ENCODE peak calls at places on chromosomes 12 and 14, in six cellular contexts. M, Z, F, B, G and Y are unnamed samples.
A peak's percentile ranks its signal among the peaks of the same experiment; 100 is the strongest.

GRCh38 chr14:73745571-73746539 is 31.7 kb upstream of the PNMA1 start:
- DNase-seq in G (no peak), Z (no peak), M (no peak), F (no peak), B (no peak), Y (no peak)

GRCh38 chr12:65756956-65757511 is 67.2 kb upstream of the HMGA2 start:
- DNase-seq in F (peak; percentile 6), B (no peak), Z (no peak), G (no peak), M (no peak), Y (no peak)

GRCh38 chr12:12714276-12715001 is 2.7 kb upstream of the CDKN1B start:
- DNase-seq in B (no peak), G (peak; percentile 59), F (peak; percentile 62), M (no peak), Z (no peak), Y (no peak)

GRCh38 chr14:99969673-99970322 is 95.4 kb upstream of the EVL start:
- DNase-seq in F (no peak), M (no peak), B (no peak), Z (no peak), G (no peak), Y (no peak)

GRCh38 chr12:20483776-20484175 is 115.4 kb downstream of the PDE3A start:
- DNase-seq in G (no peak), B (no peak), M (no peak), F (peak; percentile 51), Z (no peak), Y (no peak)

GRCh38 chr12:3523058-3523457 is 32.1 kb downstream of the PRMT8 start:
- DNase-seq in F (peak; percentile 10), B (no peak), M (no peak), G (no peak), Z (no peak), Y (no peak)

GRCh38 chr12:43337571-43338497 is 214.2 kb downstream of the ADAMTS20 start:
- DNase-seq in F (no peak), G (no peak), B (no peak), M (no peak), Z (no peak), Y (no peak)

GRCh38 chr12:104651812-104652211 is 195.1 kb downstream of the CHST11 start:
- DNase-seq in B (no peak), F (no peak), Z (no peak), G (no peak), M (no peak), Y (no peak)

GRCh38 chr14:105876158-105876557 is 349.8 kb downstream of the TMEM121 start:
- DNase-seq in G (no peak), B (no peak), M (no peak), F (no peak), Z (no peak), Y (no peak)

GRCh38 chr12:56358836-56359532 is 923 bp downstream of the STAT2 start:
- DNase-seq in F (peak; percentile 89), Z (peak; percentile 35), G (no peak), M (no peak), B (no peak), Y (peak; percentile 71)

GRCh38 chr14:100589760-100590469 is 2.7 kb upstream of the BEGAIN start:
- DNase-seq in M (no peak), G (no peak), Z (peak; percentile 22), B (no peak), F (no peak), Y (no peak)

GRCh38 chr14:100033347-100034052 is 31.7 kb upstream of the EVL start:
- DNase-seq in F (no peak), G (no peak), B (no peak), M (no peak), Z (no peak), Y (no peak)

GRCh38 chr14:93532550-93532949 is 101.8 kb downstream of the UNC79 start:
- DNase-seq in Z (no peak), F (no peak), B (no peak), M (no peak), G (no peak), Y (no peak)

GRCh38 chr12:66603981-66604380 is 74.9 kb downstream of the GRIP1 start:
- DNase-seq in B (no peak), M (no peak), F (no peak), G (no peak), Z (no peak), Y (no peak)

GRCh38 chr12:43789941-43790340 is 16.2 kb downstream of the TWF1 start:
- DNase-seq in B (no peak), M (no peak), Z (no peak), F (peak; percentile 22), G (no peak), Y (no peak)

GRCh38 chr14:63249112-63249511 is 44.9 kb downstream of the RHOJ start:
- DNase-seq in B (no peak), G (no peak), M (no peak), Z (no peak), F (peak; percentile 56), Y (no peak)

GRCh38 chr12:29155079-29155478 is 6.0 kb downstream of the FAR2 start:
- DNase-seq in G (no peak), Z (no peak), M (no peak), F (peak; percentile 54), B (no peak), Y (no peak)

GRCh38 chr14:105151131-105151837 is 17.3 kb downstream of the JAG2 start:
- DNase-seq in B (no peak), M (no peak), F (no peak), G (no peak), Z (no peak), Y (no peak)

GRCh38 chr14:67359319-67359774 is 257 bp downstream of the ATP6V1D start:
- DNase-seq in M (peak; percentile 1), Z (peak; percentile 36), G (no peak), F (peak; percentile 80), B (peak; percentile 3), Y (peak; percentile 24)

GRCh38 chr12:101608301-101609133 is 13.7 kb downstream of the MYBPC1 start:
- DNase-seq in M (no peak), B (peak; percentile 100), Z (no peak), G (no peak), F (no peak), Y (no peak)

GRCh38 chr12:119183942-119184695 is 5.4 kb downstream of the HSPB8 start:
- DNase-seq in F (no peak), M (no peak), B (no peak), Z (no peak), G (no peak), Y (no peak)

GRCh38 chr14:52013984-52014600 is 24.7 kb downstream of the RTRAF start:
- DNase-seq in B (no peak), F (no peak), Z (no peak), M (no peak), G (peak; percentile 69), Y (no peak)

GRCh38 chr14:24710403-24711063 is 76.5 kb upstream of the GZMB start:
- DNase-seq in F (peak; percentile 56), Z (peak; percentile 78), M (peak; percentile 36), G (peak; percentile 55), B (peak; percentile 71), Y (peak; percentile 4)

GRCh38 chr12:28292699-28293098 is 102.4 kb downstream of the CCDC91 start:
- DNase-seq in B (no peak), F (no peak), G (no peak), M (no peak), Z (no peak), Y (no peak)

GRCh38 chr14:68535404-68536024 is 257.4 kb downstream of the ZFP36L1 start:
- DNase-seq in Z (no peak), F (peak; percentile 98), G (no peak), M (no peak), B (no peak), Y (peak; percentile 59)

GRCh38 chr12:124394462-124395128 is 99.7 kb downstream of the RFLNA start:
- DNase-seq in M (no peak), Z (no peak), G (no peak), B (no peak), F (peak; percentile 89), Y (no peak)

GRCh38 chr14:104282332-104283196 is 144.2 kb downstream of the KIF26A start:
- DNase-seq in Z (peak; percentile 10), M (no peak), G (peak; percentile 15), F (no peak), B (no peak), Y (no peak)

GRCh38 chr12:94171595-94171930 is 23.2 kb downstream of the PLXNC1 start:
- DNase-seq in G (no peak), Z (no peak), B (no peak), M (no peak), F (peak; percentile 76), Y (no peak)

GRCh38 chr12:125443316-125443715 is 378.1 kb downstream of the AACS start:
- DNase-seq in Z (no peak), G (no peak), B (no peak), M (no peak), F (no peak), Y (no peak)

GRCh38 chr12:6941267-6941666 is 2.3 kb upstream of the RNU7-1 start:
- DNase-seq in F (no peak), M (no peak), G (no peak), Z (no peak), B (no peak), Y (no peak)